ENCODE peak calls at places on chromosomes 1 and 21, in seven cellular contexts. P is tibial nerve, S is IMR-90, Y is spleen, L is transverse colon, V is A549, D is heart left ventricle. K is an unnamed sample.
A peak's percentile ranks its signal among the peaks of the same experiment; 100 is the strongest.

GRCh38 chr1:118335372-118335771 is 150.3 kb upstream of the SPAG17 start:
- DNase-seq in D (no peak), L (no peak), V (no peak), S (peak; percentile 27), Y (no peak), P (no peak), K (no peak)

GRCh38 chr1:151624783-151625182 is 12.9 kb downstream of the SNX27 start:
- DNase-seq in S (no peak), L (no peak), P (no peak), V (peak; percentile 20), D (no peak), Y (no peak), K (no peak)

GRCh38 chr1:51719146-51719545 is 102.3 kb downstream of the OSBPL9 start:
- DNase-seq in V (no peak), Y (no peak), P (no peak), S (no peak), D (no peak), L (no peak), K (no peak)

GRCh38 chr1:44044071-44044801 is 13.0 kb upstream of the SLC6A9 start:
- DNase-seq in Y (no peak), V (no peak), D (no peak), P (no peak), S (no peak), L (no peak), K (no peak)

GRCh38 chr1:233543338-233544255 is 70.3 kb upstream of the KCNK1 start:
- DNase-seq in P (no peak), D (no peak), S (peak; percentile 33), V (peak; percentile 89), Y (no peak), L (no peak), K (peak; percentile 44)

GRCh38 chr1:25927541-25928265 is 21.5 kb upstream of the STMN1 start:
- DNase-seq in V (no peak), Y (no peak), L (no peak), S (no peak), D (peak; percentile 20), P (no peak), K (no peak)

GRCh38 chr1:112358798-112359408 is 37.1 kb upstream of the CTTNBP2NL start:
- DNase-seq in Y (peak; percentile 83), S (peak; percentile 45), V (peak; percentile 36), P (peak; percentile 71), D (peak; percentile 69), L (peak; percentile 81), K (peak; percentile 96)

GRCh38 chr1:84409888-84410287 is 11.6 kb downstream of the DNASE2B start:
- DNase-seq in V (no peak), D (no peak), L (no peak), S (no peak), Y (no peak), P (no peak), K (no peak)

GRCh38 chr21:45887121-45887611 is 94.4 kb upstream of the COL6A1 start:
- DNase-seq in V (no peak), L (no peak), P (no peak), S (no peak), D (no peak), Y (peak; percentile 77), K (no peak)

GRCh38 chr21:20875741-20876140 is 122.5 kb upstream of the NCAM2 start:
- DNase-seq in L (no peak), Y (no peak), P (no peak), S (no peak), V (no peak), D (no peak), K (no peak)

GRCh38 chr21:45009616-45010015 is 64.8 kb upstream of the ADARB1 start:
- DNase-seq in Y (no peak), V (no peak), L (no peak), D (no peak), P (no peak), S (no peak), K (no peak)

GRCh38 chr1:224317383-224318045 is 12.5 kb downstream of the NVL start:
- DNase-seq in V (no peak), Y (no peak), D (no peak), P (no peak), S (no peak), L (no peak), K (no peak)

GRCh38 chr21:44456207-44456914 is 1.1 kb downstream of the LRRC3 start:
- DNase-seq in S (no peak), P (no peak), V (no peak), Y (peak; percentile 78), L (no peak), D (no peak), K (no peak)

GRCh38 chr1:28508435-28508754 is 2.6 kb downstream of the RCC1 start:
- DNase-seq in P (no peak), D (no peak), Y (no peak), V (no peak), L (no peak), S (no peak), K (no peak)

GRCh38 chr1:28507646-28508434 is 2.0 kb downstream of the RCC1 start:
- DNase-seq in L (no peak), Y (no peak), P (no peak), S (no peak), V (no peak), D (no peak), K (no peak)

GRCh38 chr1:28509705-28510349 is 4.0 kb downstream of the RCC1 start:
- DNase-seq in S (no peak), P (no peak), L (no peak), V (no peak), D (no peak), Y (no peak), K (no peak)

GRCh38 chr1:28512058-28512611 is 6.3 kb downstream of the RCC1 start:
- DNase-seq in L (no peak), D (no peak), Y (no peak), V (peak; percentile 49), P (no peak), S (peak; percentile 37), K (no peak)

GRCh38 chr1:28510350-28511223 is 4.7 kb downstream of the RCC1 start:
- DNase-seq in D (no peak), P (no peak), L (no peak), V (peak; percentile 40), Y (no peak), S (peak; percentile 52), K (no peak)
- TF ChIP-seq POLR2A in D (no peak), P (no peak), L (no peak), V (no peak), Y (no peak), S (peak; percentile 73), K (no peak)

DNA sequence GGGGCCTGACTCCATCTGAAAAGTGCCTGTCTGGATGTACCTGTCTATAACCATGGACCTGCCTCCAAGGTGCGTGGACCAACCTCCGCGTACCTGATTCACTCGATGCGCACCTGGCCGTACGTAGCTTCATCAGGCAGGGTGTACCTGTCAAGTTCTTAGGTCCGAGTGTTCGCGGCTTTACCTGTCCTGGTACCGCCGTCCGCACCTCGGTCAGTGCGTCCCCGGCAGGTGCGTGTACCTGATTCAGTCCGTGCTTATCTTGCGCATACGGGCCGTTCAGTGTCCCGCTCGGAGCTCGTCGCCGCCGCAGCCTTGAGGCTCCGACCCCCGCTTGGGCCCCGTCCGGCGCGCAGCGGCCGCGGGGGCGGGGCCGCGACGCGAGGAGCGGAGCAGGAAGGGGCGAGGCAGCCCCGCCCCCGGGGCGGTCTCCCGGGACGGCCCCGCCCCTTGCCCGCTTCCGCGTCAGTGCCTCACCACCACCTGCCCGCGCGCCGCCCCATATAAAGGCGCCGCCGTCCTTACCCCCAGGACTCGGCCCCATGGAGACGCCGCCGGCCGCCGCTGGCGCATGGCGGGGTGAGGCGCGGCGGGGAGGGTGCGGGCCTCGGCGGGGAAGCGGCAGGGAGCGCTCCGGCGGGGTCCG is at the start of gene ZC3H12A:
- DNase-seq in V (peak; percentile 83), S (peak; percentile 86), L (peak; percentile 96), Y (peak; percentile 98), D (peak; percentile 92), P (peak; percentile 85), K (peak; percentile 98)
- TF ChIP-seq POLR2A in V (peak; percentile 91), S (peak; percentile 99), L (peak; percentile 95), Y (peak; percentile 98), D (peak; percentile 98), P (peak; percentile 95), K (peak; percentile 95)

GRCh38 chr1:156816561-156817328 is at the start of gene SH2D2A:
- DNase-seq in Y (peak; percentile 92), P (no peak), L (peak; percentile 72), S (peak; percentile 41), V (no peak), D (peak; percentile 71), K (peak; percentile 90)
- TF ChIP-seq POLR2A in Y (peak; percentile 37), P (no peak), L (peak; percentile 70), S (no peak), V (no peak), D (no peak), K (no peak)

DNA sequence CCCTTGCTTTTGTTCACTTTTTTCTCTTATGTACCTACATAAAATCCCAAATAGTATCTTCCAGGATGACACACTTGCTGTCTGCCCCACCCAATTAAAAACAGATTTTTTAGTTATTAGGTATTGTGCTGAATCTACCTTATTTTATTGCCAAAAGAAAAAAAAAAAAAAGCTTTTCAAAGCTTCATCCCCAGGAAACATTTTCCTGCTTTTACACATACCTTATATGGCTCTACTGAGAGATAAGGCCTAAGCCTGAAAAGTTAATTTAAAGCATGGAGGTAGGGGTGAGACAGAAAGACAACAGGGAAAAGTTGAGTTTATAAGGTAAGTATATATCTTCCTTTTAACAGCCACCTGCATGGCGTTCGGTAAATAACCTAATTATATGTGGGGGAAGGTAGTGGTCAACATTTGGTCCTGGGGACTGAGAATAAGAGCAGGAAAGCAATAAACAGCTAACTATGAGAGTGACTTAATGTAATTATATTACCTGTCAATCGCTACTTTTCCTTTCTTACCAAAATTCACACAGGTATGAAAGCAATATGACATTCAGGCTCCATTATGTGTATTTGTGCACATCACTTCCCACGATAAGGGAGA is 54.6 kb upstream of the BOLA1 start:
- DNase-seq in P (no peak), D (no peak), L (no peak), V (no peak), Y (no peak), S (no peak), K (no peak)
- TF ChIP-seq POLR2A in P (no peak), D (no peak), L (no peak), V (no peak), Y (no peak), S (no peak), K (no peak)

K was measured in lower leg skin.